ENCODE peak calls at places on chromosome 21, in four cellular contexts. One of them, this sample, is unnamed.

GRCh38 chr21:34606621-34607020 is 8.3 kb downstream of the RCAN1 start:
- DNase-seq in HFF-Myc: no peak
- DNase-seq in activated gamma-delta T cell treated with Interleukin-2 at 50 U/mL for 16 hours: no peak
- DNase-seq in ureter: no peak
- DNase-seq in this sample: no peak

GRCh38 chr21:17343055-17343454 is 169.8 kb upstream of the CXADR start:
- DNase-seq in HFF-Myc: peak
- DNase-seq in activated gamma-delta T cell treated with Interleukin-2 at 50 U/mL for 16 hours: no peak
- DNase-seq in ureter: no peak
- DNase-seq in this sample: no peak

GRCh38 chr21:44021064-44021463 is 9.0 kb downstream of the TRAPPC10 start:
- DNase-seq in HFF-Myc: no peak
- DNase-seq in activated gamma-delta T cell treated with Interleukin-2 at 50 U/mL for 16 hours: no peak
- DNase-seq in ureter: no peak
- DNase-seq in this sample: no peak

GRCh38 chr21:40631201-40631600 is 215.8 kb downstream of the DSCAM start:
- DNase-seq in HFF-Myc: no peak
- DNase-seq in activated gamma-delta T cell treated with Interleukin-2 at 50 U/mL for 16 hours: no peak
- DNase-seq in ureter: no peak
- DNase-seq in this sample: no peak

GRCh38 chr21:45595574-45596295 is 47.8 kb upstream of the PCBP3 start:
- DNase-seq in HFF-Myc: no peak
- DNase-seq in activated gamma-delta T cell treated with Interleukin-2 at 50 U/mL for 16 hours: no peak
- DNase-seq in ureter: no peak
- DNase-seq in this sample: no peak

GRCh38 chr21:16113052-16113715 is 383.4 kb downstream of the USP25 start:
- DNase-seq in HFF-Myc: no peak
- DNase-seq in activated gamma-delta T cell treated with Interleukin-2 at 50 U/mL for 16 hours: no peak
- DNase-seq in ureter: no peak
- DNase-seq in this sample: peak

GRCh38 chr21:44749116-44749758 is 37.9 kb upstream of the TSPEAR start:
- DNase-seq in HFF-Myc: no peak
- DNase-seq in activated gamma-delta T cell treated with Interleukin-2 at 50 U/mL for 16 hours: no peak
- DNase-seq in ureter: no peak
- DNase-seq in this sample: no peak

GRCh38 chr21:38863291-38863690 is 57.6 kb downstream of the ETS2 start:
- DNase-seq in HFF-Myc: no peak
- DNase-seq in activated gamma-delta T cell treated with Interleukin-2 at 50 U/mL for 16 hours: no peak
- DNase-seq in ureter: no peak
- DNase-seq in this sample: no peak

GRCh38 chr21:43829575-43830119 is 35.4 kb upstream of the AGPAT3 start:
- DNase-seq in HFF-Myc: no peak
- DNase-seq in activated gamma-delta T cell treated with Interleukin-2 at 50 U/mL for 16 hours: no peak
- DNase-seq in ureter: no peak
- DNase-seq in this sample: no peak

GRCh38 chr21:45199201-45199600 is 88.5 kb downstream of the POFUT2 start:
- DNase-seq in HFF-Myc: no peak
- DNase-seq in activated gamma-delta T cell treated with Interleukin-2 at 50 U/mL for 16 hours: no peak
- DNase-seq in ureter: no peak
- DNase-seq in this sample: no peak